ENCODE peak calls at places on chromosomes 2 and 18, in five cellular contexts. R is A549, N is colonic mucosa, C is body of pancreas, M is heart right ventricle. Z is an unnamed sample.
A peak's percentile ranks its signal among the peaks of the same experiment; 100 is the strongest.

GRCh38 chr2:39593439-39594393 is 72.0 kb upstream of the TMEM178A start:
- DNase-seq in R (peak; percentile 39), N (no peak), C (peak; percentile 74), M (peak; percentile 70), Z (peak; percentile 41)

GRCh38 chr18:49368876-49369440 is 91.5 kb downstream of the DYM start:
- DNase-seq in R (no peak), M (no peak), C (peak; percentile 83), N (no peak), Z (peak; percentile 23)

GRCh38 chr2:221203846-221204245 is 368.3 kb downstream of the EPHA4 start:
- DNase-seq in C (peak; percentile 27), R (no peak), N (peak; percentile 24), M (no peak), Z (no peak)

GRCh38 chr2:232894746-232895145 is 24.7 kb downstream of the SNORC start:
- DNase-seq in N (no peak), C (no peak), R (no peak), M (no peak), Z (no peak)

GRCh38 chr2:128369126-128369555 is 50.5 kb upstream of the HS6ST1 start:
- DNase-seq in R (no peak), C (no peak), M (no peak), N (no peak), Z (no peak)

GRCh38 chr2:1605102-1605501 is 139.2 kb downstream of the PXDN start:
- DNase-seq in R (no peak), C (peak; percentile 25), M (peak; percentile 76), N (no peak), Z (no peak)

GRCh38 chr2:101354420-101354819 is 32.9 kb downstream of the CREG2 start:
- DNase-seq in N (no peak), M (no peak), R (no peak), C (no peak), Z (no peak)

GRCh38 chr2:1661891-1662605 is 82.3 kb downstream of the PXDN start:
- DNase-seq in N (no peak), R (no peak), C (no peak), M (no peak), Z (no peak)

GRCh38 chr2:99448556-99448955 is 41.3 kb downstream of the REV1 start:
- DNase-seq in R (no peak), M (no peak), N (no peak), C (no peak), Z (no peak)

GRCh38 chr18:48769006-48769646 is 181.6 kb downstream of the SMAD7 start:
- DNase-seq in R (no peak), C (no peak), M (no peak), N (no peak), Z (no peak)

GRCh38 chr2:209029249-209029648 is 394.6 kb upstream of the MAP2 start:
- DNase-seq in M (no peak), C (no peak), R (no peak), N (no peak), Z (no peak)

GRCh38 chr2:102618452-102619413 is 620 bp upstream of the SLC9A2 start:
- DNase-seq in R (peak; percentile 9), M (peak; percentile 5), N (peak; percentile 79), C (peak; percentile 34), Z (no peak)

GRCh38 chr2:120576509-120577474 is 158.9 kb upstream of the GLI2 start:
- DNase-seq in N (peak; percentile 37), M (peak; percentile 68), C (peak; percentile 33), R (no peak), Z (no peak)

DNA sequence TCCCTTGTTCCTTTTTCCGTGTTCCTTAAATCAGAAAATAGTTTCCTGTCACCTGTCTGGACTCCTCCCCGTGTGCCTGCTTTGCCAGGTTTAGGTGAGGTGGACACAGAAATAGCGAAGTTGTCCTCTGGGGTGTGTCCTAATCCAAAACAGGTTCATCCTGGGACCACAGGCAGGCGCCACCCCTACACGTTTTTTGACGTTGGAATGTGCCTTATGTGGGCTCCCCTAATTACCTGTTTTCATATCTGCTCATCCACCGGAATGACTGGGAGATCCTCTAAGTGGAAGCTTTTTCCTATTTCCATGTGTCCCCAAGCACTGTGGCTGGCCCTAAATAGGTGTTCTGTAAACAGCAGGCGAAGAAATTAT is 49.0 kb upstream of the PAIP2B start:
- DNase-seq in M (no peak), N (no peak), R (no peak), C (no peak), Z (no peak)
- H3K4me3 ChIP-seq in M (no peak overlapping the region), N (peak overlapping the region; percentile 64), R (peak overlapping the region; percentile 50), C (no peak overlapping the region), Z (peak overlapping the region; percentile 60)

GRCh38 chr2:144452169-144453038 is 67.5 kb downstream of the ZEB2 start:
- DNase-seq in C (no peak), N (no peak), M (no peak), R (peak; percentile 2), Z (no peak)
- TF ChIP-seq CTCF in C (no peak), N (no peak), M (no peak), R (no peak), Z (no peak)

GRCh38 chr2:11389048-11389413 is 44.6 kb upstream of the ROCK2 start:
- DNase-seq in N (no peak), C (no peak), M (no peak), R (no peak), Z (no peak)
- H3K4me3 ChIP-seq in N (no peak overlapping the region), C (no peak overlapping the region), M (no peak overlapping the region), R (no peak overlapping the region), Z (no peak overlapping the region)

DNA sequence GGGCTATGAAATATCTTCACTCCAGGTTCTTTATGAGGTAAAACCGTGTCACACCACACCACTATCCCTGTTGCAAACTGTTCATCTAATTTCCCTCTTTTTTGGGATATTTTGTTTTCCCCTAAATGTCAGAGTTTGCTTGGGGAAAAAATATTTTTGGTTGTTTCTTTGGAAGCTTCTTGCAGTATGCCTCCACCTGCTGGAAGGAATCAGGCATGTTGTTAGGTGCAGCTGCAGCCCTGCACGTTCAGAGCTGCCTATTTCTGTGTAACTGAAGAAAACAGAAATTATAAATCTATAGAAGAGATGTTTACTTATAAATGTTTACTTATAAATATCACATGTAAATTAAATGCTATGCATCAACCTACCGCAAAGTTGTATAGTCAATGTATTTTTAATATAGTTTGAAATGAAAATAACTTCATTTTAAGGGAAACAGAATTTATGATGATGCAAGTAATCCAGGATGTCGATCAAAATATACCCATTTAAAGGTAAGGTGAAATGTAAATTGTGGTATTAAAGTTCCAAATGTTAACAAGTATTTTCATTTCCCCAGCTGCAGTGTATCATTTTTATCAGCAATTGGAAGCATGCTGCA is 238.0 kb downstream of the ZNF516 start:
- DNase-seq in N (no peak), R (peak; percentile 16), C (peak; percentile 39), M (peak; percentile 19), Z (no peak)
- TF ChIP-seq CTCF in N (peak; percentile 30), R (peak; percentile 56), C (peak; percentile 42), M (peak; percentile 27), Z (peak; percentile 77)

GRCh38 chr18:50469380-50469781 is 90.5 kb upstream of the MAPK4 start:
- DNase-seq in M (peak; percentile 53), C (no peak), R (no peak), N (no peak), Z (no peak)

GRCh38 chr18:50465211-50466153 is 90.6 kb downstream of the SKA1 start:
- DNase-seq in R (no peak), M (no peak), C (no peak), N (no peak), Z (no peak)

GRCh38 chr18:50461251-50461650 is 86.4 kb downstream of the SKA1 start:
- DNase-seq in N (no peak), R (no peak), C (no peak), M (no peak), Z (no peak)

GRCh38 chr18:50468802-50469201 is 91.1 kb upstream of the MAPK4 start:
- DNase-seq in N (no peak), C (no peak), R (no peak), M (no peak), Z (no peak)

GRCh38 chr18:50466634-50467033 is 91.8 kb downstream of the SKA1 start:
- DNase-seq in R (no peak), N (no peak), C (no peak), M (no peak), Z (no peak)
- H3K4me3 ChIP-seq in R (no peak overlapping the region), N (no peak overlapping the region), C (no peak overlapping the region), M (no peak overlapping the region), Z (no peak overlapping the region)

GRCh38 chr2:159071190-159071915 is 102.9 kb downstream of the TANC1 start:
- DNase-seq in N (no peak), C (no peak), M (no peak), R (no peak), Z (no peak)
- TF ChIP-seq CTCF in N (no peak), C (no peak), M (no peak), R (no peak), Z (no peak)

DNA sequence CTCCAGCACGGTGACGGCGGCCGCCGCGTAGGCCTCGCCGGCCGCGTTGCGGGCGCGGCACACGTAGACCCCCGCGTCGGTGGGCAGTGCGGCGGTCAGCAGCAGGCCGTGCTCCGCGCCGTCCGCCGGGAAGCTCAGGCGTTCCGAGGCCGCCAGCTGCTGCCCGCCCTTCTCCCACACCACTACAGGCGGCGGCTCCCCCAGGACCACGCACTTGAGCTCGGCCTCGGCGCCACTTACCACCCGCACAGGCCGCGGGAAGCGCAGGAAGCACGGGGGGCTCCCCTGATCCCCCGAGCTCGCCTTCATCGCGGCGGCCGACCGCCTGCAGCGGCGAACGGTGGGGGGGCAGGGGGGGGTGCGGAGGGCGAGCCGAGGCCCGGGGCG is 422 bp downstream of the OBSL1 start:
- DNase-seq in N (no peak), C (peak; percentile 43), M (no peak), R (no peak), Z (no peak)
- H3K4me3 ChIP-seq in N (peak overlapping the region; percentile 47), C (peak overlapping the region; percentile 56), M (peak overlapping the region; percentile 70), R (peak overlapping the region; percentile 92), Z (peak overlapping the region; percentile 34)

Z was measured in LNCaP clone FGC.